ENCODE peak calls at places on chromosome 1, in four cellular contexts. T is AG09309, R is cardiac muscle cell, Z is NCI-H2029. D is an unnamed sample.

GRCh38 chr1:89464008-89464407 is 60.6 kb upstream of the LRRC8B start:
- DNase-seq in T (no peak), R (no peak), Z (no peak), D (no peak)

GRCh38 chr1:206037521-206037920 is 13.8 kb upstream of the CTSE start:
- DNase-seq in T (no peak), R (no peak), Z (no peak), D (no peak)

GRCh38 chr1:203216274-203217138 is 13.0 kb downstream of the CHIT1 start:
- DNase-seq in T (no peak), R (peak; percentile 80), Z (peak; percentile 57), D (peak; percentile 81)

GRCh38 chr1:85216697-85217096 is 15.9 kb upstream of the SYDE2 start:
- DNase-seq in T (no peak), R (no peak), Z (no peak), D (no peak)

GRCh38 chr1:6329392-6329791 is 64.2 kb downstream of the ACOT7 start:
- DNase-seq in T (no peak), R (peak; percentile 56), Z (no peak), D (no peak)

GRCh38 chr1:169288011-169288414 is 79.6 kb downstream of the NME7 start:
- DNase-seq in T (peak; percentile 21), R (peak; percentile 60), Z (no peak), D (peak; percentile 77)

GRCh38 chr1:189619682-189620332 is 857.9 kb downstream of the BRINP3 start:
- DNase-seq in T (no peak), R (peak; percentile 76), Z (peak; percentile 46), D (peak; percentile 67)

GRCh38 chr1:119159963-119160362 is 19.5 kb upstream of the WARS2 start:
- DNase-seq in T (no peak), R (peak; percentile 14), Z (no peak), D (no peak)

GRCh38 chr1:162873671-162874666 is 13.0 kb upstream of the CCDC190 start:
- DNase-seq in T (peak; percentile 55), R (peak; percentile 79), Z (peak; percentile 22), D (no peak)

GRCh38 chr1:110152133-110152785 is 2.0 kb downstream of the SLC6A17 start:
- DNase-seq in T (no peak), R (no peak), Z (no peak), D (no peak)

GRCh38 chr1:201845331-201846083 is 16.6 kb downstream of the IPO9 start:
- DNase-seq in T (no peak), R (no peak), Z (no peak), D (no peak)